ENCODE peak calls at places on chromosomes 11 and 22, in six cellular contexts. One of them, this sample, is unnamed.
A peak's percentile ranks its signal among the peaks of the same experiment; 100 is the strongest.

GRCh38 chr11:13603661-13604060 is 64.8 kb upstream of the FAR1 start:
- DNase-seq in AG04450: no peak
- DNase-seq in HL-60: no peak
- DNase-seq in breast epithelium: no peak
- DNase-seq in left ventricle myocardium inferior: no peak
- DNase-seq in pancreas: no peak
- DNase-seq in this sample: no peak

GRCh38 chr11:1682225-1682901 is 14.6 kb upstream of the KRTAP5-6 start:
- DNase-seq in AG04450: no peak
- DNase-seq in HL-60: no peak
- DNase-seq in breast epithelium: peak; percentile 1
- DNase-seq in left ventricle myocardium inferior: no peak
- DNase-seq in pancreas: no peak
- DNase-seq in this sample: no peak

GRCh38 chr11:74749127-74749964 is 697 bp downstream of the RNF169 start:
- DNase-seq in AG04450: no peak
- DNase-seq in HL-60: peak; percentile 59
- DNase-seq in breast epithelium: peak; percentile 32
- DNase-seq in left ventricle myocardium inferior: peak; percentile 55
- DNase-seq in pancreas: peak; percentile 54
- DNase-seq in this sample: peak; percentile 53

GRCh38 chr22:20239951-20240773 is 28.0 kb downstream of the RTN4R start:
- DNase-seq in AG04450: no peak
- DNase-seq in HL-60: no peak
- DNase-seq in breast epithelium: no peak
- DNase-seq in left ventricle myocardium inferior: peak; percentile 29
- DNase-seq in pancreas: no peak
- DNase-seq in this sample: no peak

GRCh38 chr11:31582697-31583096 is 73.1 kb downstream of the ELP4 start:
- DNase-seq in AG04450: no peak
- DNase-seq in HL-60: no peak
- DNase-seq in breast epithelium: no peak
- DNase-seq in left ventricle myocardium inferior: no peak
- DNase-seq in pancreas: no peak
- DNase-seq in this sample: no peak

GRCh38 chr11:64859542-64860414 is 15.3 kb upstream of the CDC42BPG start:
- DNase-seq in AG04450: no peak
- DNase-seq in HL-60: peak; percentile 75
- DNase-seq in breast epithelium: no peak
- DNase-seq in left ventricle myocardium inferior: no peak
- DNase-seq in pancreas: no peak
- DNase-seq in this sample: no peak

GRCh38 chr22:35477911-35478582 is 62.6 kb upstream of the RASD2 start:
- DNase-seq in AG04450: peak; percentile 61
- DNase-seq in HL-60: peak; percentile 64
- DNase-seq in breast epithelium: no peak
- DNase-seq in left ventricle myocardium inferior: peak; percentile 42
- DNase-seq in pancreas: peak; percentile 43
- DNase-seq in this sample: peak; percentile 93

GRCh38 chr22:33167998-33168397 is 109.8 kb upstream of the SYN3 start:
- DNase-seq in AG04450: no peak
- DNase-seq in HL-60: no peak
- DNase-seq in breast epithelium: no peak
- DNase-seq in left ventricle myocardium inferior: no peak
- DNase-seq in pancreas: no peak
- DNase-seq in this sample: no peak

GRCh38 chr22:35319244-35319985 is 19.7 kb downstream of the TOM1 start:
- DNase-seq in AG04450: no peak
- DNase-seq in HL-60: no peak
- DNase-seq in breast epithelium: no peak
- DNase-seq in left ventricle myocardium inferior: no peak
- DNase-seq in pancreas: no peak
- DNase-seq in this sample: no peak

GRCh38 chr11:11569936-11570491 is 51.8 kb downstream of the GALNT18 start:
- DNase-seq in AG04450: no peak
- DNase-seq in HL-60: no peak
- DNase-seq in breast epithelium: peak; percentile 24
- DNase-seq in left ventricle myocardium inferior: peak; percentile 75
- DNase-seq in pancreas: peak; percentile 26
- DNase-seq in this sample: peak; percentile 45

GRCh38 chr22:33896801-33897620 is 23.3 kb downstream of the LARGE1 start:
- DNase-seq in AG04450: no peak
- DNase-seq in HL-60: no peak
- DNase-seq in breast epithelium: no peak
- DNase-seq in left ventricle myocardium inferior: no peak
- DNase-seq in pancreas: no peak
- DNase-seq in this sample: no peak

GRCh38 chr11:93652161-93652597 is 9.3 kb upstream of the CEP295 start:
- DNase-seq in AG04450: no peak
- DNase-seq in HL-60: no peak
- DNase-seq in breast epithelium: no peak
- DNase-seq in left ventricle myocardium inferior: no peak
- DNase-seq in pancreas: no peak
- DNase-seq in this sample: peak; percentile 51

GRCh38 chr11:121587182-121587581 is 134.4 kb upstream of the SORL1-AS1 start:
- DNase-seq in AG04450: no peak
- DNase-seq in HL-60: no peak
- DNase-seq in breast epithelium: no peak
- DNase-seq in left ventricle myocardium inferior: no peak
- DNase-seq in pancreas: no peak
- DNase-seq in this sample: peak; percentile 35

GRCh38 chr22:39994566-39995345 is at the start of gene FAM83F:
- DNase-seq in AG04450: no peak
- DNase-seq in HL-60: no peak
- DNase-seq in breast epithelium: no peak
- DNase-seq in left ventricle myocardium inferior: no peak
- DNase-seq in pancreas: peak; percentile 67
- DNase-seq in this sample: peak; percentile 68

GRCh38 chr11:130023204-130023603 is 20.6 kb upstream of the PRDM10 start:
- DNase-seq in AG04450: no peak
- DNase-seq in HL-60: no peak
- DNase-seq in breast epithelium: no peak
- DNase-seq in left ventricle myocardium inferior: no peak
- DNase-seq in pancreas: no peak
- DNase-seq in this sample: no peak

GRCh38 chr11:116422976-116423375 is 349.8 kb downstream of the BUD13 start:
- DNase-seq in AG04450: no peak
- DNase-seq in HL-60: no peak
- DNase-seq in breast epithelium: no peak
- DNase-seq in left ventricle myocardium inferior: no peak
- DNase-seq in pancreas: no peak
- DNase-seq in this sample: no peak

DNA sequence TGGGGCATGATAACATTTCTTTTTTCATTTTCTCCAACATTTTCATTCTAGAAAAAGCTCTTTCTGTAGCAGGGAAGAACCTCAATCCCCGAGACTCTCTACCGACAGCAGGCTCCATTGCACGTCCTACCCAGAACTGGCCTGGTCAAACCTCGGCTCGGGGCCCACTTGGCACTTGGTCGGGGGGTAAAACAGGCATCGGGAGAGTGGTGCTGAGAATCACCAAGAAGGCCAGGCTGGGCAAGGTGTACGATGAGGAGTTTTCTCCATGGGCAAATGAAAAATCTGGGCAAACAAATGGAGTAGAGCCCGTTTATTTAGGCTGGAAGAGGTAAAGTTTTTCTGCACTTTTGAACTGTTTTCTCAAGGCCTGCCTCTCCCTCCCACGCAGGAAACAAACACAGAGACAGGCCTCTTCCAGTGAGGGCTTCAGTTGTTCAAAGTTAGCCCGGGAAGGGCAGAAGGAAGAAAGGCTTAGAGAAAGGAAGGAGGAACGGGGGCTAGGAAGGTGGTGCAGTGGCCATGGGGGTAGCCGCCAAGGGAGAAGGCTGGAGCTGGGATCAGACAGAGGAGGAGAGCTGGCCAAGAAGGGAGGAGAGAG is 87.6 kb downstream of the ETS1 start:
- DNase-seq in AG04450: no peak
- DNase-seq in HL-60: no peak
- DNase-seq in breast epithelium: no peak
- DNase-seq in left ventricle myocardium inferior: no peak
- DNase-seq in pancreas: no peak
- DNase-seq in this sample: no peak
- H3K4me3 ChIP-seq in AG04450: no peak overlapping the region
- H3K4me3 ChIP-seq in HL-60: no peak overlapping the region
- H3K4me3 ChIP-seq in breast epithelium: no peak overlapping the region
- H3K4me3 ChIP-seq in left ventricle myocardium inferior: peak overlapping the region; percentile 25
- H3K4me3 ChIP-seq in pancreas: no peak overlapping the region
- H3K4me3 ChIP-seq in this sample: no peak overlapping the region

DNA sequence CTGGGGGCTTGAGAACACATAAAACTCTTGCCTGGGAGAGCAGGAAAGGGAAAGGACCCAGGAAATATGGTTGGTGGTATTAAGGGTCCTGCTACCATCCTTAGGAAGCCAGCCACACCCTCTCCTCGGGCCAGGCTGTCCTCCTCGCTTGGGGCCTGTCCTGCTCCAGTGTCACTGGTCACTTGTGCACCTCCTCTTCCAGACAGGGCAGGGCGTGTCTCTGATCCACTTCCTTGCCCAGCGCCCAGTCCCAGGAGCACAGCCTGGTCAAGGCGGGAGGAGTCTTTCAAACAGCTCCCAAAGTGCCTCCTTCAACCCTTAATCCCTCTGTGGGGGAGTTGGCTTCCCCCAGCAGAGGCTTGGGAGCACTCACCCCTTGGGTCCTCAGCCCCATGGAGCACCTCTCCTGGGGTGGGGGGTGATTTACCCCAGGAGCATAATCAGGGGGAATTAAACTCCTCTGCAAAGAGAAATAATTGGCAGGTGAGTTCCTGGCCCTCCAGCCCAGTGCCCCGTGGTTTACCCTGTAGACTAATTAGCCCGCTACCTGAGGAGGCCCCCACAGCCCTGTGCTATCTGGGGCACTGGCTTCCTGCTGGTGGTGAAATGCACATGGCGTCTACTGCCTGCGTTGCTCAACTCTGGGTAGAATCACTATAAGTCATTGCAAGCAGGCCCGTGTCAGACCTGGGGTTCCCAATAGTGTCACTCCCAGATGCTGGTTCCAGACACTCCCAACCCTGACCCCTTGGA is 8.0 kb downstream of the TMPRSS6 start:
- DNase-seq in AG04450: no peak
- DNase-seq in HL-60: no peak
- DNase-seq in breast epithelium: no peak
- DNase-seq in left ventricle myocardium inferior: no peak
- DNase-seq in pancreas: no peak
- DNase-seq in this sample: peak; percentile 46
- H3K27ac ChIP-seq in AG04450: no peak overlapping the region
- H3K27ac ChIP-seq in HL-60: no peak overlapping the region
- H3K27ac ChIP-seq in breast epithelium: no peak overlapping the region
- H3K27ac ChIP-seq in left ventricle myocardium inferior: no peak overlapping the region
- H3K27ac ChIP-seq in pancreas: no peak overlapping the region
- H3K27ac ChIP-seq in this sample: peak overlapping the region; percentile 51

DNA sequence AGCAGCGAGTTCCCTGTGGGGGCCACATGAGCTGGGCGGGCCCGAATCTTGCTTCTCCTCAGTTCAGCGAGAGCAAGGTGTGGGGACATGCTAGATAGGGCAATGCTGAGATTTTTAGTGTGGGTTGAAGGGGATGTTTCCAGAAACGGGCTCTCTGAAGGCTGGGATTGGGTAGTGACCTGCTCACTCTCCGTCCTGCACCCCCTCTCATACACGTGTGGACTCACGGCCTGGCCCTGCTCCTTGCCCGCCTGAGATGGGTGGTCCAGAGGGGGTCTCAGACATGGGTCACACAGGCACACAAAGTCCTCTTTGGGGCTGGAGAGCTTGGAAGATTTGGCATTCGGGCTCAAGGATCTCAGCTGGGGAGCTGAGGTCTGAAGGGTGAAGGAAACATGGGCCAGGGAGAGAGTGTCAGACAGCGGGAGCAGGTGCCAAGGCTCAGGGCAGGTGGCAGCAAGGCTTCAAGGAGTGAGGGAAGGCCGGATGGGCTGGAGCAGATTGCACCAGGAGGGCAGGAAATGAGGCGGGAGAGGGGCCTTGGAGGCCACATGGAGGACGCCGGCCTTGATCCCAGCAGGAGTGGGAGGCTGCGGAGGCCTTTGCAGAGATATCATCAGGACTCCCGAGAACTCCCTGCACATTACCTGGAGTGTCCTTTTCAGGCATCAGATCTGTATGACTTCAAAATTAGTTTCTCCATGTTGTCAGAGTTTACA is 74.1 kb downstream of the PARVB start:
- DNase-seq in AG04450: no peak
- DNase-seq in HL-60: no peak
- DNase-seq in breast epithelium: no peak
- DNase-seq in left ventricle myocardium inferior: no peak
- DNase-seq in pancreas: no peak
- DNase-seq in this sample: no peak
- TF ChIP-seq CTCF in AG04450: no peak
- TF ChIP-seq CTCF in HL-60: no peak
- TF ChIP-seq CTCF in breast epithelium: no peak
- TF ChIP-seq CTCF in left ventricle myocardium inferior: no peak
- TF ChIP-seq CTCF in pancreas: no peak
- TF ChIP-seq CTCF in this sample: no peak

GRCh38 chr11:2884424-2884815 is 1.2 kb downstream of the CDKN1C start:
- DNase-seq in AG04450: no peak
- DNase-seq in HL-60: no peak
- DNase-seq in breast epithelium: no peak
- DNase-seq in left ventricle myocardium inferior: peak; percentile 66
- DNase-seq in pancreas: no peak
- DNase-seq in this sample: no peak

GRCh38 chr11:2885017-2885675 is 429 bp downstream of the CDKN1C start:
- DNase-seq in AG04450: no peak
- DNase-seq in HL-60: no peak
- DNase-seq in breast epithelium: peak; percentile 69
- DNase-seq in left ventricle myocardium inferior: peak; percentile 63
- DNase-seq in pancreas: no peak
- DNase-seq in this sample: peak; percentile 65

GRCh38 chr11:2886191-2886894 is 768 bp upstream of the CDKN1C start:
- DNase-seq in AG04450: no peak
- DNase-seq in HL-60: no peak
- DNase-seq in breast epithelium: no peak
- DNase-seq in left ventricle myocardium inferior: peak; percentile 41
- DNase-seq in pancreas: peak; percentile 36
- DNase-seq in this sample: no peak

GRCh38 chr11:2886936-2887335 is 1.4 kb upstream of the CDKN1C start:
- DNase-seq in AG04450: no peak
- DNase-seq in HL-60: no peak
- DNase-seq in breast epithelium: no peak
- DNase-seq in left ventricle myocardium inferior: no peak
- DNase-seq in pancreas: no peak
- DNase-seq in this sample: no peak

DNA sequence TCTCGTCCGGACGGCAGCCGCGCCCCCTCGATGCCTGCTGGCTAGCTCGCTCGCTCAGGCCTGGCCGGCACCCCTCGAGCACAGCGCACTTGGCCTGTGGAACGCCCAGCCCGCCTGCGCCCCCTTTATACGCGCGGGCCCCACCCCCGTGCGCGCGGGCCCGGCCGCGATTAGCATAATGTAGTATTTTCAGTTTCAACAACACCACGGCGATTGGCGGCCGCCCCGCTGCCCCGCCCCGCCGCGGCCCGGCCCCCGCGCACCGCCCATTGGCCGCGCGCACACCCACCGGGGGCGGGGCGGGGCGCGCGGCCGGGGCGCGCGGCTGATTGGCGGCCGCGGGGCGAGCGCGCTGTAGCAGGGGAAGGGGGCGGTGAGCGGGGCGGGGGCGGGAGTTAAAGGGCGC is at the start of gene CDKN1C:
- DNase-seq in AG04450: no peak
- DNase-seq in HL-60: no peak
- DNase-seq in breast epithelium: peak; percentile 88
- DNase-seq in left ventricle myocardium inferior: peak; percentile 90
- DNase-seq in pancreas: peak; percentile 81
- DNase-seq in this sample: peak; percentile 90
- H3K4me3 ChIP-seq in AG04450: peak within 1 kb of the TSS; percentile 69
- H3K4me3 ChIP-seq in HL-60: peak within 1 kb of the TSS; percentile 58
- H3K4me3 ChIP-seq in breast epithelium: peak within 1 kb of the TSS; percentile 70
- H3K4me3 ChIP-seq in left ventricle myocardium inferior: peak within 1 kb of the TSS; percentile 92
- H3K4me3 ChIP-seq in pancreas: peak within 1 kb of the TSS; percentile 38
- H3K4me3 ChIP-seq in this sample: peak within 1 kb of the TSS; percentile 81

This sample was measured in colonic mucosa.